ENCODE peak calls at places on chromosomes 7 and 10, in ten cellular contexts. D is lower leg skin, N is transverse colon, O is A549, G is heart left ventricle, A is body of pancreas, Y is IMR-90, C is gastrocnemius medialis, V is uterus, H is HCT116. U is an unnamed sample.

GRCh38 chr10:23065549-23065948 is 29.8 kb upstream of the MSRB2 start:
- DNase-seq in G (peak), A (peak), Y (peak), D (peak), V (peak), H (no peak), O (peak), C (peak), N (peak), U (peak)

GRCh38 chr10:100984670-100985177 is 2.6 kb downstream of the MRPL43 start:
- DNase-seq in Y (no peak), G (no peak), V (no peak), H (no peak), O (no peak), C (peak), D (no peak), A (peak), N (no peak), U (peak)

GRCh38 chr7:136964347-136964746 is 95.9 kb downstream of the CHRM2 start:
- DNase-seq in H (no peak), A (no peak), G (no peak), D (no peak), Y (no peak), O (no peak), C (no peak), V (no peak), N (no peak), U (no peak)

GRCh38 chr10:123135415-123136141 is at the start of gene HMX3:
- DNase-seq in V (no peak), C (no peak), D (no peak), G (no peak), N (no peak), O (peak), H (no peak), A (no peak), Y (peak), U (no peak)

GRCh38 chr10:19488592-19489280 is 327.5 kb upstream of the PLXDC2 start:
- DNase-seq in O (no peak), C (peak), A (peak), G (peak), H (no peak), V (peak), N (peak), Y (no peak), D (no peak), U (peak)

GRCh38 chr7:130425798-130426197 is 15.0 kb downstream of the CEP41 start:
- DNase-seq in O (no peak), H (no peak), N (no peak), A (no peak), C (no peak), Y (no peak), G (no peak), D (no peak), V (no peak), U (no peak)

GRCh38 chr10:133127291-133128125 is 32.5 kb upstream of the KNDC1 start:
- DNase-seq in G (no peak), V (no peak), A (no peak), C (peak), H (peak), D (no peak), Y (no peak), O (no peak), N (peak), U (peak)

GRCh38 chr7:50210706-50211115 is 93.8 kb upstream of the IKZF1 start:
- DNase-seq in A (no peak), G (no peak), O (no peak), V (no peak), D (no peak), N (no peak), H (no peak), C (no peak), Y (no peak), U (no peak)

GRCh38 chr10:118629211-118629610 is 33.8 kb upstream of the PRLHR start:
- DNase-seq in O (no peak), D (peak), C (no peak), A (no peak), G (no peak), Y (no peak), V (no peak), H (no peak), N (no peak), U (no peak)

GRCh38 chr10:48254745-48255144 is 19.8 kb downstream of the FRMPD2 start:
- DNase-seq in D (no peak), A (no peak), N (no peak), Y (no peak), G (no peak), H (no peak), V (no peak), O (no peak), C (no peak), U (no peak)

GRCh38 chr7:43669286-43670081 is 59.8 kb downstream of the COA1 start:
- DNase-seq in A (no peak), H (no peak), V (no peak), D (no peak), Y (no peak), O (no peak), N (peak), G (no peak), C (no peak), U (no peak)

GRCh38 chr7:22561895-22562593 is 62.1 kb upstream of the STEAP1B start:
- DNase-seq in N (no peak), D (no peak), G (no peak), V (no peak), H (no peak), Y (peak), O (peak), A (no peak), C (no peak), U (no peak)

GRCh38 chr10:99742240-99742639 is 10.2 kb downstream of the CUTC start:
- DNase-seq in O (no peak), A (no peak), N (no peak), H (no peak), G (no peak), D (no peak), Y (peak), C (no peak), V (no peak), U (no peak)

GRCh38 chr10:686155-686931 is 3.1 kb downstream of the DIP2C start:
- DNase-seq in C (no peak), Y (no peak), A (no peak), H (no peak), G (no peak), N (no peak), V (no peak), O (no peak), D (no peak), U (no peak)

GRCh38 chr7:128758553-128758952 is 17.0 kb downstream of the OPN1SW start:
- DNase-seq in C (no peak), A (no peak), N (no peak), Y (no peak), G (no peak), V (no peak), D (no peak), H (no peak), O (no peak), U (no peak)

DNA sequence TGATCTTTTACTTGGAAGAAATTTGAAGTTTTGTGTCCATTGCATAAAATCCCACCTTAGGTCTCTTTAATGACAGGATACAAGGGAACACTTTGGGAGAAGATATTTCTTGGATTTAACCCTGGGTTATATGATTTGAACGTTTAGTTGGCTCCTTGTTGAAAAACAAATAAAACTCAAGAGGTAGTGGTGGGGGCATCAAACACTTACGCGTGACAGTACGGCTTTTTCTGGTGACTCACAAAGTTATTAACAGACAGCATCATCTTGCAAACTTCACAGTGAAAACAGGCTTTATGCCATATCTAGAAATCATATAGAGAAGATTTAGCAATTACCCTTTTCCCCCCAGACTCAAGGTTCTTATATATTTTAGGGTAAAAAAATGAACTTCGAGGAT is 699 bp downstream of the NRAP start:
- DNase-seq in G (no peak), N (no peak), O (peak), Y (no peak), V (no peak), C (peak), H (no peak), A (no peak), D (no peak), U (no peak)
- H3K4me3 ChIP-seq in G (peak), N (no peak), O (no peak), Y (no peak), V (no peak), C (peak), H (no peak), A (no peak), D (no peak), U (no peak)

DNA sequence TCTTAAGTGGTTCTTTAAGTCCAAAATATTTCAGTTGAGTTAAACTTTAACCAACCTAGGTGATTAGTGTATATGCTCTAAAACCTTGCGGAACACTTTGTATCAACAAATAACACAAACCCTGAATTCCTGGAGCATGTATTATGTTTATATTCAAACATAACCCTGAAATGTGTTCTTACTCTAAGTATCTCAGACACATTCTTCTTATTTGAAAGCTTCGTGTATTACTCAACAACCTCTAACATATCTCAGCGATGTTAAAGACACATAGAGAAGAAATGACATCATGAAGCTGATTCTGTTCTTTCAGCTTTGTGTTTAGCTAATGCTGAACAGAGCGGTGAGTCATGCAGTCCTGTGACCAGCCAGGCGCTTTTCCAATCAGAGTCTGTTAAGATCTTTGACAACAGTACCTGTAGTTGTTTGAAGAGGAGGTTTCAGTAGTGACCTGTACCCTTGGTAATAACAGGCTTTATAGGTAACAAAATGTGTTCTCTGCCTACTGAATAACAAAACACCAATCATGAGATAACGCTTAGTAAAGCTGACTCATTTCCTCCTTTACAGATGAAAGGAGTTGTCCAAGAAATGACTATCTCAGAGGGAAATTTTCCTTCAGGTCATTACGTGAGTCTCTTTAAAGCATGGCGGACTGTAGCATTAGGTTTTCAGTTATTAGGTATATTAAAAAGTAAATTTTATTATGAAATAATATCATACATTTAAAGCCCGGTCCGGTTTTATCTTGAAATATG is 67.3 kb upstream of the KLF6 start:
- DNase-seq in G (peak), A (peak), V (peak), N (peak), C (peak), D (peak), Y (peak), O (peak), H (peak), U (peak)
- TF ChIP-seq POLR2A in G (peak), A (peak), V (peak), N (peak), C (peak), D (no peak), Y (peak), O (no peak), H (no peak), U (peak)

GRCh38 chr7:1085910-1086421 is 1.9 kb upstream of the GPER1 start:
- DNase-seq in N (no peak), Y (peak), H (no peak), D (no peak), O (no peak), V (no peak), A (no peak), C (no peak), G (no peak), U (no peak)

GRCh38 chr7:1087462-1087809 is 477 bp upstream of the GPER1 start:
- DNase-seq in D (no peak), H (no peak), C (no peak), O (no peak), V (no peak), N (no peak), Y (peak), A (no peak), G (no peak), U (no peak)

GRCh38 chr7:1090236-1090635 is 2.3 kb downstream of the GPER1 start:
- DNase-seq in Y (no peak), O (no peak), H (no peak), A (no peak), N (no peak), G (no peak), C (no peak), V (no peak), D (no peak), U (no peak)

GRCh38 chr7:1086588-1087461 is 1.1 kb upstream of the GPER1 start:
- DNase-seq in H (peak), G (peak), C (peak), V (peak), A (peak), Y (peak), D (peak), O (peak), N (peak), U (peak)

DNA sequence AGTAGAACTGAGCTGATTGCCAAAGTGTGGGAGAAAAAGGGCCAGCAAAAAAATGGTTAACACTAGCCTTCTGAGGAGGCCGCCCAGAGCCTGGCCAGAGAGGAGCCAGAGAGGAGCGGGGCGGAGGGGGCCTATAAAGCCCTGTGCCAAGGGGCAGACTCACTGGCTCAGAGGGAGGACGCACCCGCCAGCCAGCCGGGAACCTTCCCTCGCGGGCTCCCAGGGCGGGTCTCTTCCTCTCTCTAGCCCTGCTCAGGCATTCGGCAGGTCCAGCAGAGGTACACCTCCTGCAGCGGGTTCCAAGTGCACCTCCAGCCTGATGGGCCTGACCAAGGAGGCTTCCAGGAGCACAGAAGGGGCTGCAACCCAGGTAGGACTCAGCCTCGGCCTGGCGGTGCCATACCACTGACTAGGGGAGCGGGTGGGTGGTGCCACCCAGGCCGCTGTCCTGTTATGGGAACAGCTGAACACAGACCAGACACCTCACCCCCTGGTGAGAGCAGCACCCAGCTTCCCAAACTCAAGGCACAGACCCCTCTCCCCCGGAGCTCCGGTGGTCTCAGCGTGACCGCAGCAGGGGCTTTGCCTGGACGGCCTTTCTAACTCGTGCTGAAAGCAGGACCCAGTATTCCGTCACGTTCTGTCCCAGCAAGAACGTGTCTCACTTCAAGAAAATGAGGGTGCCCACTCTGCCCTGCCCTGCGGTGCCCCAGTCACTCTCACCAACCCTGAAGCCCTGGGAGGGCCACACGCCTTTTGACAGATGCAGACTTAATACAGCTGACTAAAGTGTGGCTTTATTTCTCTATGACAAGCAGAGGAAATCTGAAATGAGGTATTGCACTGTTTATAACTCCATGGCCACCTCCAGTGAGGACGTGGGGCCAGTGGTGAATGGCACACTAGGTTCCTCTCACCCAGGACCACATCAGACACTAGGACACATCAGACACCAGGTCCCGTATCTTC is at the start of gene GPER1:
- DNase-seq in C (no peak), N (peak), V (peak), H (peak), G (peak), D (no peak), Y (peak), A (peak), O (no peak), U (peak)
- H3K4me3 ChIP-seq in C (peak), N (peak), V (peak), H (peak), G (peak), D (no peak), Y (peak), A (no peak), O (peak), U (peak)

DNA sequence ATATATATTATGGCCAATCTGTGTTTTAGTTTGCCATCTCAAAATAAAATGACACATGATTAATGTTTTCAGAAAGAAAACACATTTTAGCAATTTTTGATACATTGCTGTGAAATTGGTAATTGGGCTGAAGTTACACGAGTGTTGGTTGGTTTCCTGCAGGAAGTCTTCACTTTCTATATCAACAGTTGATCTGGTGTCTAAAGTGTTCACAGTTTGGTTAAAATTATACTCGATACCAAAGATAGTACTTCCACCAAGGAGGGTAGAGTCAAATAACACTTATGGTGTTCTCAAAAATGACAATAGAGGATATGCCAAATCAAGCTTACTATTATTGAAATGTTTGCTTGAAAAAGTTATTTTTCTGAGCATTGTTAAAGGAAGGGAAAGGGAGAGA is 120.4 kb upstream of the GLCCI1 start:
- DNase-seq in H (no peak), A (no peak), Y (no peak), C (no peak), D (no peak), N (no peak), V (no peak), O (no peak), G (no peak), U (no peak)
- TF ChIP-seq POLR2A in H (no peak), A (no peak), Y (no peak), C (no peak), D (no peak), N (no peak), V (no peak), O (no peak), G (no peak), U (no peak)